ENCODE peak calls at places on chromosomes 4 and X, in seven cellular contexts. F, Y, J, G, M, D and B are unnamed samples.

GRCh38 chr4:96407651-96408342 is 567.9 kb downstream of the PDHA2 start:
- DNase-seq in F (no peak), Y (no peak), J (no peak), G (no peak), M (no peak), D (no peak), B (no peak)

GRCh38 chr4:75834095-75834771 is 68.0 kb downstream of the PPEF2 start:
- DNase-seq in F (peak), Y (no peak), J (no peak), G (no peak), M (no peak), D (no peak), B (no peak)

GRCh38 chr4:103075894-103076776 is at the start of gene SLC9B2:
- DNase-seq in F (peak), Y (peak), J (peak), G (peak), M (peak), D (peak), B (no peak)

GRCh38 chrX:17519349-17519748 is 144.3 kb downstream of the NHS start:
- DNase-seq in F (no peak), Y (no peak), J (no peak), G (no peak), M (no peak), D (peak), B (no peak)

GRCh38 chr4:17490575-17491059 is 21.3 kb downstream of the QDPR start:
- DNase-seq in F (no peak), Y (no peak), J (no peak), G (no peak), M (no peak), D (no peak), B (no peak)

GRCh38 chrX:141467442-141467841 is 117.1 kb downstream of the SPANXA1 start:
- DNase-seq in F (no peak), Y (peak), J (no peak), G (no peak), M (no peak), D (no peak), B (no peak)

GRCh38 chrX:9902651-9903050 is 64.5 kb upstream of the CLDN34 start:
- DNase-seq in F (peak), Y (peak), J (no peak), G (no peak), M (no peak), D (no peak), B (no peak)

GRCh38 chrX:23815376-23815775 is 32.4 kb downstream of the SAT1 start:
- DNase-seq in F (no peak), Y (no peak), J (no peak), G (no peak), M (no peak), D (no peak), B (no peak)

GRCh38 chrX:137748827-137749226 is 182.9 kb downstream of the ZIC3 start:
- DNase-seq in F (no peak), Y (no peak), J (no peak), G (no peak), M (no peak), D (no peak), B (no peak)

GRCh38 chr4:138599965-138600364 is 357.8 kb upstream of the SLC7A11 start:
- DNase-seq in F (no peak), Y (no peak), J (no peak), G (no peak), M (no peak), D (no peak), B (no peak)

GRCh38 chr4:110597582-110597981 is 25.3 kb downstream of the PITX2 start:
- DNase-seq in F (no peak), Y (no peak), J (no peak), G (no peak), M (no peak), D (no peak), B (no peak)

GRCh38 chrX:25650216-25650615 is 487.9 kb upstream of the MAGEB18 start:
- DNase-seq in F (no peak), Y (no peak), J (no peak), G (no peak), M (no peak), D (no peak), B (no peak)

GRCh38 chrX:105646592-105647372 is 175.6 kb upstream of the NRK start:
- DNase-seq in F (no peak), Y (no peak), J (no peak), G (no peak), M (no peak), D (no peak), B (no peak)

GRCh38 chr4:98661356-98662054 is 3.1 kb upstream of the TSPAN5 start:
- DNase-seq in F (peak), Y (no peak), J (no peak), G (no peak), M (no peak), D (no peak), B (no peak)

GRCh38 chr4:139278956-139279722 is 886 bp downstream of the MGARP start:
- DNase-seq in F (peak), Y (no peak), J (no peak), G (no peak), M (no peak), D (no peak), B (no peak)

GRCh38 chr4:12084690-12085089 is 656.0 kb upstream of the HS3ST1 start:
- DNase-seq in F (no peak), Y (no peak), J (no peak), G (no peak), M (no peak), D (no peak), B (no peak)